ENCODE peak calls at places on chromosome 3, in ten cellular contexts. D, L, B, G, V, X, A, Z, M and U are unnamed samples.

GRCh38 chr3:194208701-194209100 is 72.8 kb downstream of the HES1 start:
- DNase-seq in D (peak; percentile 57), L (no peak), B (no peak), G (no peak), V (no peak), X (no peak), A (no peak), Z (no peak), M (no peak), U (no peak)

GRCh38 chr3:61132062-61132461 is 119.2 kb downstream of the FHIT start:
- DNase-seq in D (no peak), L (no peak), B (no peak), G (no peak), V (no peak), X (no peak), A (no peak), Z (no peak), M (no peak), U (no peak)

GRCh38 chr3:64203216-64203615 is 22.1 kb downstream of the PRICKLE2 start:
- DNase-seq in D (no peak), L (no peak), B (no peak), G (peak; percentile 29), V (no peak), X (no peak), A (peak; percentile 47), Z (no peak), M (no peak), U (no peak)

GRCh38 chr3:50136714-50137405 is 18.3 kb upstream of the SEMA3F start:
- DNase-seq in D (no peak), L (no peak), B (no peak), G (no peak), V (no peak), X (no peak), A (no peak), Z (no peak), M (no peak), U (no peak)

GRCh38 chr3:153287017-153287416 is 125.0 kb downstream of the RAP2B start:
- DNase-seq in D (no peak), L (no peak), B (no peak), G (peak; percentile 36), V (no peak), X (no peak), A (no peak), Z (no peak), M (no peak), U (no peak)

GRCh38 chr3:188166471-188166870 is 12.5 kb downstream of the LPP start:
- DNase-seq in D (no peak), L (no peak), B (no peak), G (no peak), V (no peak), X (no peak), A (no peak), Z (no peak), M (no peak), U (no peak)

GRCh38 chr3:61561374-61562041 is at the start of gene PTPRG:
- DNase-seq in D (peak; percentile 90), L (no peak), B (peak; percentile 68), G (peak; percentile 62), V (no peak), X (peak; percentile 93), A (peak; percentile 89), Z (peak; percentile 81), M (peak; percentile 71), U (peak; percentile 92)

GRCh38 chr3:3110299-3110630 is at the start of gene IL5RA:
- DNase-seq in D (peak; percentile 77), L (no peak), B (no peak), G (no peak), V (peak; percentile 27), X (no peak), A (no peak), Z (no peak), M (peak; percentile 51), U (no peak)

GRCh38 chr3:59247402-59247841 is 197.6 kb upstream of the CFAP20DC start:
- DNase-seq in D (no peak), L (no peak), B (no peak), G (peak; percentile 98), V (no peak), X (no peak), A (no peak), Z (no peak), M (no peak), U (no peak)

GRCh38 chr3:50698269-50698668 is 23.5 kb downstream of the DOCK3 start:
- DNase-seq in D (no peak), L (no peak), B (no peak), G (no peak), V (no peak), X (no peak), A (no peak), Z (no peak), M (no peak), U (no peak)

GRCh38 chr3:69542265-69543079 is 156.6 kb upstream of the FRMD4B start:
- DNase-seq in D (peak; percentile 69), L (no peak), B (no peak), G (no peak), V (no peak), X (peak; percentile 79), A (no peak), Z (peak; percentile 18), M (no peak), U (peak; percentile 78)

GRCh38 chr3:175433026-175433668 is 574.0 kb downstream of the NAALADL2 start:
- DNase-seq in D (no peak), L (no peak), B (no peak), G (peak; percentile 35), V (no peak), X (no peak), A (peak; percentile 66), Z (no peak), M (no peak), U (no peak)

GRCh38 chr3:120227710-120228347 is 57.2 kb downstream of the GPR156 start:
- DNase-seq in D (no peak), L (no peak), B (no peak), G (no peak), V (no peak), X (no peak), A (no peak), Z (no peak), M (no peak), U (peak; percentile 17)